ENCODE peak calls at places on chromosomes 4 and X, in six cellular contexts. One of them, this sample, is unnamed.
A peak's percentile ranks its signal among the peaks of the same experiment; 100 is the strongest.

GRCh38 chr4:100302061-100303026 is 112.1 kb upstream of the DDIT4L start:
- DNase-seq in cardiac muscle cell: peak; percentile 73
- DNase-seq in uterus: no peak
- DNase-seq in mammary epithelial cell: no peak
- DNase-seq in CD8-positive, alpha-beta T cell: no peak
- DNase-seq in ovary: no peak
- DNase-seq in this sample: no peak

GRCh38 chrX:97691901-97692455 is 808.3 kb downstream of the RPA4 start:
- DNase-seq in cardiac muscle cell: no peak
- DNase-seq in mammary epithelial cell: no peak
- DNase-seq in CD8-positive, alpha-beta T cell: no peak
- DNase-seq in ovary: no peak
- DNase-seq in uterus: no peak
- DNase-seq in this sample: no peak

GRCh38 chr4:2833671-2834000 is 10.0 kb upstream of the ADD1 start:
- DNase-seq in uterus: no peak
- DNase-seq in ovary: peak; percentile 7
- DNase-seq in CD8-positive, alpha-beta T cell: no peak
- DNase-seq in cardiac muscle cell: no peak
- DNase-seq in mammary epithelial cell: no peak
- DNase-seq in this sample: peak; percentile 8

GRCh38 chrX:129650821-129651510 is 3.8 kb downstream of the APLN start:
- DNase-seq in mammary epithelial cell: no peak
- DNase-seq in CD8-positive, alpha-beta T cell: peak; percentile 36
- DNase-seq in ovary: no peak
- DNase-seq in uterus: no peak
- DNase-seq in cardiac muscle cell: no peak
- DNase-seq in this sample: no peak

GRCh38 chr4:125125256-125125655 is 189.5 kb upstream of the FAT4 start:
- DNase-seq in CD8-positive, alpha-beta T cell: no peak
- DNase-seq in cardiac muscle cell: peak; percentile 43
- DNase-seq in uterus: no peak
- DNase-seq in mammary epithelial cell: no peak
- DNase-seq in ovary: no peak
- DNase-seq in this sample: no peak

GRCh38 chr4:76836860-76837564 is 60.9 kb downstream of the SOWAHB start:
- DNase-seq in ovary: no peak
- DNase-seq in CD8-positive, alpha-beta T cell: no peak
- DNase-seq in uterus: peak; percentile 22
- DNase-seq in cardiac muscle cell: no peak
- DNase-seq in mammary epithelial cell: no peak
- DNase-seq in this sample: no peak

GRCh38 chr4:106062452-106062875 is 167.2 kb downstream of the NPNT start:
- DNase-seq in cardiac muscle cell: peak; percentile 82
- DNase-seq in mammary epithelial cell: peak; percentile 59
- DNase-seq in uterus: no peak
- DNase-seq in CD8-positive, alpha-beta T cell: no peak
- DNase-seq in ovary: no peak
- DNase-seq in this sample: no peak

GRCh38 chr4:78876568-78877320 is 62.5 kb downstream of the PAQR3 start:
- DNase-seq in mammary epithelial cell: peak; percentile 20
- DNase-seq in uterus: no peak
- DNase-seq in CD8-positive, alpha-beta T cell: no peak
- DNase-seq in cardiac muscle cell: peak; percentile 57
- DNase-seq in ovary: no peak
- DNase-seq in this sample: no peak

GRCh38 chr4:153261431-153261830 is 57.2 kb downstream of the TRIM2 start:
- DNase-seq in cardiac muscle cell: no peak
- DNase-seq in uterus: no peak
- DNase-seq in mammary epithelial cell: no peak
- DNase-seq in CD8-positive, alpha-beta T cell: no peak
- DNase-seq in ovary: no peak
- DNase-seq in this sample: no peak

GRCh38 chrX:77597090-77597489 is 149.9 kb downstream of the FGF16 start:
- DNase-seq in ovary: no peak
- DNase-seq in cardiac muscle cell: peak; percentile 47
- DNase-seq in CD8-positive, alpha-beta T cell: no peak
- DNase-seq in mammary epithelial cell: peak; percentile 8
- DNase-seq in uterus: no peak
- DNase-seq in this sample: no peak

GRCh38 chr4:152024881-152025280 is 264.1 kb upstream of the GATB start:
- DNase-seq in mammary epithelial cell: no peak
- DNase-seq in cardiac muscle cell: no peak
- DNase-seq in uterus: no peak
- DNase-seq in CD8-positive, alpha-beta T cell: no peak
- DNase-seq in ovary: no peak
- DNase-seq in this sample: no peak

GRCh38 chr4:47837582-47838294 is at the start of gene CORIN:
- DNase-seq in ovary: no peak
- DNase-seq in cardiac muscle cell: no peak
- DNase-seq in CD8-positive, alpha-beta T cell: no peak
- DNase-seq in uterus: no peak
- DNase-seq in mammary epithelial cell: no peak
- DNase-seq in this sample: no peak

GRCh38 chrX:18461431-18461830 is 36.0 kb downstream of the CDKL5 start:
- DNase-seq in CD8-positive, alpha-beta T cell: no peak
- DNase-seq in mammary epithelial cell: no peak
- DNase-seq in ovary: no peak
- DNase-seq in uterus: no peak
- DNase-seq in cardiac muscle cell: peak; percentile 2
- DNase-seq in this sample: no peak

GRCh38 chr4:91611786-91612185 is 692.0 kb upstream of the GRID2 start:
- DNase-seq in cardiac muscle cell: no peak
- DNase-seq in ovary: no peak
- DNase-seq in CD8-positive, alpha-beta T cell: no peak
- DNase-seq in uterus: no peak
- DNase-seq in mammary epithelial cell: no peak
- DNase-seq in this sample: no peak

GRCh38 chrX:136168929-136169735 is 21.8 kb downstream of the FHL1 start:
- DNase-seq in CD8-positive, alpha-beta T cell: no peak
- DNase-seq in mammary epithelial cell: peak; percentile 18
- DNase-seq in cardiac muscle cell: peak; percentile 83
- DNase-seq in ovary: no peak
- DNase-seq in uterus: peak; percentile 66
- DNase-seq in this sample: peak; percentile 64

GRCh38 chr4:115119804-115120352 is 6.5 kb upstream of the NDST4 start:
- DNase-seq in cardiac muscle cell: no peak
- DNase-seq in ovary: no peak
- DNase-seq in CD8-positive, alpha-beta T cell: no peak
- DNase-seq in mammary epithelial cell: no peak
- DNase-seq in uterus: no peak
- DNase-seq in this sample: no peak

GRCh38 chrX:118182050-118182449 is 65.4 kb upstream of the KLHL13 start:
- DNase-seq in cardiac muscle cell: no peak
- DNase-seq in mammary epithelial cell: no peak
- DNase-seq in CD8-positive, alpha-beta T cell: no peak
- DNase-seq in ovary: no peak
- DNase-seq in uterus: no peak
- DNase-seq in this sample: no peak

GRCh38 chr4:88659061-88659889 is 38.4 kb downstream of the NAP1L5 start:
- DNase-seq in cardiac muscle cell: peak; percentile 76
- DNase-seq in mammary epithelial cell: peak; percentile 82
- DNase-seq in ovary: no peak
- DNase-seq in uterus: peak; percentile 39
- DNase-seq in CD8-positive, alpha-beta T cell: no peak
- DNase-seq in this sample: peak; percentile 71

GRCh38 chrX:10856797-10857196 is 236.4 kb upstream of the MID1 start:
- DNase-seq in cardiac muscle cell: no peak
- DNase-seq in CD8-positive, alpha-beta T cell: no peak
- DNase-seq in ovary: no peak
- DNase-seq in uterus: no peak
- DNase-seq in mammary epithelial cell: no peak
- DNase-seq in this sample: no peak

GRCh38 chr4:76809594-76810305 is 88.2 kb downstream of the SOWAHB start:
- DNase-seq in uterus: no peak
- DNase-seq in ovary: no peak
- DNase-seq in cardiac muscle cell: peak; percentile 14
- DNase-seq in mammary epithelial cell: peak; percentile 26
- DNase-seq in CD8-positive, alpha-beta T cell: no peak
- DNase-seq in this sample: no peak

GRCh38 chr4:154779362-154779947 is 1.6 kb upstream of the RBM46 start:
- DNase-seq in ovary: no peak
- DNase-seq in uterus: no peak
- DNase-seq in CD8-positive, alpha-beta T cell: no peak
- DNase-seq in mammary epithelial cell: peak; percentile 29
- DNase-seq in cardiac muscle cell: peak; percentile 57
- DNase-seq in this sample: no peak

GRCh38 chr4:53015681-53016080 is 153.6 kb downstream of the RASL11B start:
- DNase-seq in mammary epithelial cell: no peak
- DNase-seq in uterus: peak; percentile 54
- DNase-seq in cardiac muscle cell: peak; percentile 91
- DNase-seq in ovary: peak; percentile 59
- DNase-seq in CD8-positive, alpha-beta T cell: no peak
- DNase-seq in this sample: peak; percentile 36

GRCh38 chrX:135522132-135522530 is 1.7 kb downstream of the INTS6L start:
- DNase-seq in ovary: no peak
- DNase-seq in CD8-positive, alpha-beta T cell: no peak
- DNase-seq in cardiac muscle cell: no peak
- DNase-seq in uterus: no peak
- DNase-seq in mammary epithelial cell: no peak
- DNase-seq in this sample: no peak

GRCh38 chr4:79823148-79823763 is 249.8 kb downstream of the ANTXR2 start:
- DNase-seq in ovary: no peak
- DNase-seq in CD8-positive, alpha-beta T cell: no peak
- DNase-seq in cardiac muscle cell: peak; percentile 5
- DNase-seq in mammary epithelial cell: no peak
- DNase-seq in uterus: peak; percentile 20
- DNase-seq in this sample: peak; percentile 14

DNA sequence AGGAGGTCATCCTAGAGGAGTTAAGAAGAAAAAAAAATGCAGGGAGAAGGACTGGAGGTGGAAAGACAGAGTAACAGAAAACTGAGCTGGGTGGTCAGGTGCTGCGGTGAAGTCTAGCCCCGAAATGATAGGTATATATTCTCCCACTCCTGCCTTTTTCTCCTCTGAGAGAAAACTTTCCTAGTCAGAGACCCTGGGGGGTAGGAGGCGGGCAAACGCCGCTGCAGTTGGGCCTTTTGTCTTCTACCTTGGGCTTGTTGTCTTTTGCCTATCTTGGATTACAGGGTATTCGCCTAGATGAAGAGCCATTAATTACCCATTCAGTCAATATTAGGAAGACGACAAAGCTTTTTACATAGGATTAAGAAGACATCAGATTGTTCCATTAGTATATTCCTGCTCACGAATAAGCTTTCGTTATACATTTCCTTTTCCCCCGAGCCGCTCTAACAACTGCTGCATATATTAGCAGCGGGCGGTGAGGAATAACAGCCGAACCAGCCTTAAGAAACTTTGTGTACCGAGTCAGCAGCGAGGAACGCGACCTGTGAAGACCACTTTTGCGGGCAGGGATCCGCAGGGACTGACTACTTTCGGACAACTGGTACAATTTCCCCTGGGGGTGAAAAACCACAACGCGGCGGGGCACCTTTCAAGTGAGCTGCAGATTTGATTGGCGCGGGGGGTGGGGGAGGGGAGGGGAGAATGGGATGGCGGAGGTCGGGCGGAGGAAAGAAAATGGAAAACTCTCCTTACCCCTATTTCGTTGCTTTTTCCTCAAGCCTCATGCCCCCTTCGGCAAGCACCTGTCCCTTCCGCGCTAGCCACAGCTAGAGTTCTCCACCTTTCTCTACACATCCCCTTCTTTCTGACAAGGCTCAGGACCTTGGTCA is 5.7 kb upstream of the PITX2 start:
- DNase-seq in cardiac muscle cell: no peak
- DNase-seq in ovary: no peak
- DNase-seq in uterus: no peak
- DNase-seq in mammary epithelial cell: no peak
- DNase-seq in CD8-positive, alpha-beta T cell: no peak
- DNase-seq in this sample: no peak
- H3K27me3 ChIP-seq in cardiac muscle cell: peaks cover 100% of the 10 kb centered on the region
- H3K27me3 ChIP-seq in ovary: no peaks in the 10 kb centered on the region
- H3K27me3 ChIP-seq in uterus: peaks cover 79% of the 10 kb centered on the region
- H3K27me3 ChIP-seq in mammary epithelial cell: peaks cover 83% of the 10 kb centered on the region
- H3K27me3 ChIP-seq in CD8-positive, alpha-beta T cell: peaks cover 65% of the 10 kb centered on the region
- H3K27me3 ChIP-seq in this sample: peaks cover 97% of the 10 kb centered on the region

GRCh38 chrX:54708404-54708803 is 89.7 kb downstream of the ITIH6 start:
- DNase-seq in ovary: no peak
- DNase-seq in mammary epithelial cell: no peak
- DNase-seq in uterus: no peak
- DNase-seq in CD8-positive, alpha-beta T cell: no peak
- DNase-seq in cardiac muscle cell: no peak
- DNase-seq in this sample: no peak
- H3K27me3 ChIP-seq in ovary: no peaks in the 10 kb centered on the region
- H3K27me3 ChIP-seq in mammary epithelial cell: no peaks in the 10 kb centered on the region
- H3K27me3 ChIP-seq in uterus: no peaks in the 10 kb centered on the region
- H3K27me3 ChIP-seq in CD8-positive, alpha-beta T cell: no peaks in the 10 kb centered on the region
- H3K27me3 ChIP-seq in cardiac muscle cell: no peaks in the 10 kb centered on the region
- H3K27me3 ChIP-seq in this sample: no peaks in the 10 kb centered on the region

DNA sequence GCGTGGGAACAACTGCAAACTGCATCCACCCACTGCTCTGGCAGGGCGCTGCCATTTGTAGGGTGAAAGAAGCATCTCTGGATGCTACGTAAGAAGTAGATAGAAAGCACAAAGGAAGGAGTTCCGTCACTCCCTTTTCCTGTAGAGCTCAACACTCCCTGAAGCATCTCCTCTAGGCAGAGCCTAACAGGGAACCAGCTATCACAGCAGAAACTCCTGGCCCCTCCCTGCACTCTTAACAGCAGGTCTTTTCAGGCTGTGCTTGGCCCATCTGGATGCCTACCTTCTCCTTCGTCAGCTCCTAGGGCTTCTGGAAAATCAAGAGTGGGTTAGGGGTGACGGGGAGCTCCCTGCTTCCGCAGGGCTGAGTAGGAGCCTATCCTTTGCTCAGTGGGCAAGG is 112.9 kb upstream of the TLL1 start:
- DNase-seq in ovary: no peak
- DNase-seq in cardiac muscle cell: no peak
- DNase-seq in mammary epithelial cell: no peak
- DNase-seq in CD8-positive, alpha-beta T cell: no peak
- DNase-seq in uterus: no peak
- DNase-seq in this sample: no peak
- H3K27me3 ChIP-seq in ovary: no peaks in the 10 kb centered on the region
- H3K27me3 ChIP-seq in cardiac muscle cell: no peaks in the 10 kb centered on the region
- H3K27me3 ChIP-seq in mammary epithelial cell: no peaks in the 10 kb centered on the region
- H3K27me3 ChIP-seq in CD8-positive, alpha-beta T cell: no peaks in the 10 kb centered on the region
- H3K27me3 ChIP-seq in uterus: no peaks in the 10 kb centered on the region
- H3K27me3 ChIP-seq in this sample: no peaks in the 10 kb centered on the region

GRCh38 chr4:41852229-41852628 is 83.0 kb upstream of the TMEM33 start:
- DNase-seq in cardiac muscle cell: no peak
- DNase-seq in CD8-positive, alpha-beta T cell: no peak
- DNase-seq in ovary: no peak
- DNase-seq in uterus: no peak
- DNase-seq in mammary epithelial cell: no peak
- DNase-seq in this sample: no peak
- H3K27me3 ChIP-seq in cardiac muscle cell: peaks cover 75% of the 10 kb centered on the region
- H3K27me3 ChIP-seq in CD8-positive, alpha-beta T cell: no peaks in the 10 kb centered on the region
- H3K27me3 ChIP-seq in ovary: no peaks in the 10 kb centered on the region
- H3K27me3 ChIP-seq in uterus: no peaks in the 10 kb centered on the region
- H3K27me3 ChIP-seq in mammary epithelial cell: no peaks in the 10 kb centered on the region
- H3K27me3 ChIP-seq in this sample: no peaks in the 10 kb centered on the region

DNA sequence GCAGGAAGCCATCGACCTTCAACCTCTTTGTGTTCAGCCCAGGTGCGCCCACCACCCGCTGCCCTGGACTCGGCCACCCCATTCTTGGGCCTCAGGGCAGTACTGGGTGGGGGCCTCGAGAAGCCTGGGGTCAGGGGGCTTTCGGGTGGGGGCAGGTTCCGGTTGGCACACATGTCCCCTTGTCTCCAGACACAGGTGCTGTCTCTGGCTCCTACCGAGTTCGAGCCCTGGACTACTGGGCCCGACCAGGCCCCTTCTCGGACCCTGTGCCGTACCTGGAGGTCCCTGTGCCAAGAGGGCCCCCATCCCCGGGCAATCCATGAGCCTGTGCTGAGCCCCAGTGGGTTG is 7.4 kb upstream of the FGFRL1 start:
- DNase-seq in uterus: no peak
- DNase-seq in cardiac muscle cell: no peak
- DNase-seq in ovary: no peak
- DNase-seq in mammary epithelial cell: no peak
- DNase-seq in CD8-positive, alpha-beta T cell: no peak
- DNase-seq in this sample: no peak
- H3K27me3 ChIP-seq in uterus: peaks cover 15% of the 10 kb centered on the region
- H3K27me3 ChIP-seq in cardiac muscle cell: peaks cover 98% of the 10 kb centered on the region
- H3K27me3 ChIP-seq in ovary: peaks cover 16% of the 10 kb centered on the region
- H3K27me3 ChIP-seq in mammary epithelial cell: peaks cover 32% of the 10 kb centered on the region
- H3K27me3 ChIP-seq in CD8-positive, alpha-beta T cell: peaks cover 29% of the 10 kb centered on the region
- H3K27me3 ChIP-seq in this sample: peaks cover 42% of the 10 kb centered on the region

This sample was measured in adrenal gland.